ENCODE peak calls at places on chromosomes 11 and 22, in five cellular contexts. O is WTC11, Z is A549, C is HepG2, F is K562. E is an unnamed sample.

GRCh38 chr22:21711851-21712250 is 23.7 kb downstream of the YPEL1 start:
- DNase-seq in Z (no peak), C (no peak), F (no peak), O (no peak), E (no peak)

GRCh38 chr11:20111871-20112270 is 48.4 kb downstream of the DBX1 start:
- DNase-seq in Z (no peak), C (no peak), F (no peak), O (no peak), E (no peak)

GRCh38 chr11:12808519-12808918 is 134.3 kb downstream of the TEAD1 start:
- DNase-seq in F (no peak), Z (no peak), O (no peak), C (no peak), E (no peak)

GRCh38 chr22:31829505-31829904 is 75.7 kb downstream of the DEPDC5 start:
- DNase-seq in F (peak; percentile 44), Z (peak; percentile 81), O (no peak), C (peak; percentile 46), E (peak; percentile 19)

GRCh38 chr11:8871283-8871775 is 39.7 kb upstream of the AKIP1 start:
- DNase-seq in Z (peak; percentile 73), C (peak; percentile 26), F (no peak), O (peak; percentile 57), E (no peak)

GRCh38 chr22:45460288-45461109 is 42.2 kb upstream of the FBLN1 start:
- DNase-seq in Z (no peak), F (no peak), O (no peak), C (no peak), E (no peak)

GRCh38 chr22:49334589-49334873 is 493.1 kb downstream of the BRD1 start:
- DNase-seq in Z (no peak), O (no peak), F (no peak), C (no peak), E (no peak)

GRCh38 chr11:83724704-83725114 is 438.5 kb upstream of the CCDC90B start:
- DNase-seq in F (no peak), Z (peak; percentile 4), O (peak; percentile 47), C (no peak), E (no peak)

GRCh38 chr11:20620988-20621387 is 21.6 kb downstream of the SLC6A5 start:
- DNase-seq in C (no peak), Z (no peak), O (no peak), F (no peak), E (no peak)

GRCh38 chr11:17597770-17598169 is 50.7 kb downstream of the OTOG start:
- DNase-seq in O (no peak), F (no peak), Z (no peak), C (no peak), E (no peak)

GRCh38 chr22:29311468-29312217 is 3.9 kb downstream of the RASL10A start:
- DNase-seq in O (no peak), C (no peak), Z (no peak), F (no peak), E (no peak)

GRCh38 chr11:73322986-73323306 is 14.9 kb downstream of the ARHGEF17 start:
- DNase-seq in O (no peak), F (no peak), C (no peak), Z (no peak), E (no peak)

GRCh38 chr11:130442728-130443127 is 5.7 kb upstream of the ADAMTS15 start:
- DNase-seq in O (no peak), F (no peak), Z (no peak), C (no peak), E (no peak)

GRCh38 chr11:95599959-95600586 is 189.5 kb downstream of the FAM76B start:
- DNase-seq in O (no peak), C (no peak), F (no peak), Z (no peak), E (no peak)

GRCh38 chr11:113384551-113384950 is 3.0 kb upstream of the ANKK1 start:
- DNase-seq in C (peak; percentile 29), O (no peak), Z (peak; percentile 7), F (no peak), E (no peak)

GRCh38 chr22:40708177-40708576 is 28.9 kb downstream of the MCHR1 start:
- DNase-seq in Z (no peak), C (no peak), F (no peak), O (no peak), E (no peak)

GRCh38 chr22:40705918-40706682 is 26.8 kb downstream of the MCHR1 start:
- DNase-seq in O (no peak), F (no peak), Z (no peak), C (no peak), E (no peak)

GRCh38 chr22:40709752-40710413 is 30.6 kb downstream of the MCHR1 start:
- DNase-seq in C (no peak), Z (peak; percentile 51), O (no peak), F (no peak), E (no peak)

GRCh38 chr22:40703731-40704130 is 24.4 kb downstream of the MCHR1 start:
- DNase-seq in Z (no peak), C (no peak), O (no peak), F (no peak), E (no peak)

GRCh38 chr22:40707154-40707553 is 27.9 kb downstream of the MCHR1 start:
- DNase-seq in F (no peak), O (no peak), Z (no peak), C (no peak), E (no peak)
- TF ChIP-seq ESRRA in F (no peak), O (no peak), Z (no peak), C (no peak), E (no peak)

GRCh38 chr22:23179381-23180294 is 671 bp upstream of the BCR start:
- DNase-seq in Z (no peak), F (no peak), O (no peak), C (no peak), E (no peak)
- TF ChIP-seq ESRRA in Z (no peak), F (no peak), O (no peak), C (no peak), E (no peak)

GRCh38 chr22:38823076-38823475 is 20.8 kb downstream of the NPTXR start:
- DNase-seq in F (no peak), O (no peak), C (no peak), Z (no peak), E (no peak)
- TF ChIP-seq ESRRA in F (no peak), O (no peak), C (no peak), Z (no peak), E (no peak)

GRCh38 chr11:94376841-94377240 is 24.4 kb downstream of the GPR83 start:
- DNase-seq in O (no peak), F (no peak), Z (no peak), C (no peak), E (no peak)
- TF ChIP-seq ESRRA in O (no peak), F (no peak), Z (no peak), C (no peak), E (no peak)

DNA sequence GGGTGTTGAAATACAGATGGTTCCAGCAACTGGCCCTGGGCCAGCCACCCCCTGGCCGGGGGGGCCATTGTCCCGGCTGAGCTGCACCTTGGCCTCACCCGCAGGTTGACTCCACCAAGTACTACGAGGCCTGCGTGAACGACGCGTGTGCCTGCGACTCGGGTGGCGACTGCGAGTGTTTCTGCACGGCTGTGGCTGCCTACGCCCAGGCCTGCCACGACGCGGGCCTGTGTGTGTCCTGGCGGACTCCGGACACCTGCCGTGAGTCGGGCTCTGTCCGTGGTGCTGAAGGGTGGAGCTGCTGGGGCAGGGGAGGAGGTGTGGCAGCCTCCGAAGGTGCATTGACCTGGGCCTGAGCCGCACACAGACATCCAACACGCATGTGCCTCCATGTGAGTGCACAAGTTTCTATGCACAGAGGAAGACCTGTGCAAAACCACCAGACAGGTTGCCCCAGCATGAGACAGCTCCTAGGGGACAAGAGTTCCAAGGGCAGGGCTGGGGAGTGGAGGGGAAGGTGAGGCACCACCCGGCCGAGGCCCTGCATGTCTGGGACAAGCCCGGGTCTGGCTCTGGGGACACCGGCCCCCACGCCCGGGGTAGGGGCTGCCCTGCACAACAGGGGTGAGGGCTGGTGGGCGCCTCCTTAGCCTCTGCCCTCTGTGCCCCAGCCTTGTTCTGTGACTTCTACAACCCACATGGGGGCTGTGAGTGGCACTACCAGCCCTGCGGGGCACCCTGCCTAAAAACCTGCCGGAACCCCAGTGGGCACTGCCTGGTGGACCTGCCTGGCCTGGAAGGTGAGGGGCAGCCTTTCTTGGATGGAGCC is 16.1 kb downstream of the MUC5B start:
- DNase-seq in O (peak; percentile 81), F (peak; percentile 81), Z (no peak), C (peak; percentile 22), E (no peak)
- TF ChIP-seq ESRRA in O (no peak), F (no peak), Z (no peak), C (no peak), E (no peak)

GRCh38 chr22:43976861-43977795 is 21.9 kb downstream of the SAMM50 start:
- DNase-seq in F (no peak), Z (no peak), C (no peak), O (no peak), E (no peak)
- TF ChIP-seq ESRRA in F (no peak), Z (no peak), C (no peak), O (no peak), E (no peak)